ENCODE peak calls at places on chromosome 4, in ten cellular contexts. One of them, this sample, is unnamed.

GRCh38 chr4:48752726-48753125 is 27.4 kb downstream of the FRYL start:
- DNase-seq in adrenal gland: peak; percentile 43
- DNase-seq in uterus: peak; percentile 19
- DNase-seq in psoas muscle: no peak
- DNase-seq in CD8-positive, alpha-beta memory T cell: no peak
- DNase-seq in HCT116: no peak
- DNase-seq in hepatocyte: no peak
- DNase-seq in heart left ventricle: no peak
- DNase-seq in naive thymus-derived CD4-positive, alpha-beta T cell: no peak
- DNase-seq in ovary: no peak
- DNase-seq in this sample: no peak

GRCh38 chr4:107708225-107708624 is 11.8 kb downstream of the PAPSS1 start:
- DNase-seq in adrenal gland: no peak
- DNase-seq in uterus: no peak
- DNase-seq in psoas muscle: no peak
- DNase-seq in CD8-positive, alpha-beta memory T cell: no peak
- DNase-seq in HCT116: no peak
- DNase-seq in hepatocyte: no peak
- DNase-seq in heart left ventricle: no peak
- DNase-seq in naive thymus-derived CD4-positive, alpha-beta T cell: no peak
- DNase-seq in ovary: no peak
- DNase-seq in this sample: no peak

GRCh38 chr4:78310056-78310731 is 241.4 kb upstream of the ANXA3 start:
- DNase-seq in adrenal gland: no peak
- DNase-seq in uterus: no peak
- DNase-seq in psoas muscle: no peak
- DNase-seq in CD8-positive, alpha-beta memory T cell: no peak
- DNase-seq in HCT116: no peak
- DNase-seq in hepatocyte: no peak
- DNase-seq in heart left ventricle: no peak
- DNase-seq in naive thymus-derived CD4-positive, alpha-beta T cell: no peak
- DNase-seq in ovary: no peak
- DNase-seq in this sample: no peak

GRCh38 chr4:132334081-132334480 is 815.0 kb upstream of the PCDH10 start:
- DNase-seq in adrenal gland: no peak
- DNase-seq in uterus: no peak
- DNase-seq in psoas muscle: no peak
- DNase-seq in CD8-positive, alpha-beta memory T cell: no peak
- DNase-seq in HCT116: no peak
- DNase-seq in hepatocyte: no peak
- DNase-seq in heart left ventricle: no peak
- DNase-seq in naive thymus-derived CD4-positive, alpha-beta T cell: no peak
- DNase-seq in ovary: no peak
- DNase-seq in this sample: no peak

GRCh38 chr4:122710434-122711308 is 21.8 kb upstream of the BBS12 start:
- DNase-seq in adrenal gland: no peak
- DNase-seq in uterus: no peak
- DNase-seq in psoas muscle: no peak
- DNase-seq in CD8-positive, alpha-beta memory T cell: no peak
- DNase-seq in HCT116: no peak
- DNase-seq in hepatocyte: no peak
- DNase-seq in heart left ventricle: no peak
- DNase-seq in naive thymus-derived CD4-positive, alpha-beta T cell: no peak
- DNase-seq in ovary: no peak
- DNase-seq in this sample: no peak

GRCh38 chr4:37763831-37764230 is 62.7 kb upstream of the PGM2 start:
- DNase-seq in adrenal gland: no peak
- DNase-seq in uterus: no peak
- DNase-seq in psoas muscle: no peak
- DNase-seq in CD8-positive, alpha-beta memory T cell: no peak
- DNase-seq in HCT116: no peak
- DNase-seq in hepatocyte: no peak
- DNase-seq in heart left ventricle: no peak
- DNase-seq in naive thymus-derived CD4-positive, alpha-beta T cell: no peak
- DNase-seq in ovary: no peak
- DNase-seq in this sample: no peak

GRCh38 chr4:90536408-90536807 is 409.2 kb downstream of the CCSER1 start:
- DNase-seq in adrenal gland: no peak
- DNase-seq in uterus: no peak
- DNase-seq in psoas muscle: no peak
- DNase-seq in CD8-positive, alpha-beta memory T cell: no peak
- DNase-seq in HCT116: no peak
- DNase-seq in hepatocyte: no peak
- DNase-seq in heart left ventricle: no peak
- DNase-seq in naive thymus-derived CD4-positive, alpha-beta T cell: no peak
- DNase-seq in ovary: no peak
- DNase-seq in this sample: no peak

GRCh38 chr4:26484032-26484515 is 6.2 kb downstream of the CCKAR start:
- DNase-seq in adrenal gland: peak; percentile 39
- DNase-seq in uterus: peak; percentile 76
- DNase-seq in psoas muscle: no peak
- DNase-seq in CD8-positive, alpha-beta memory T cell: no peak
- DNase-seq in HCT116: no peak
- DNase-seq in hepatocyte: peak; percentile 29
- DNase-seq in heart left ventricle: no peak
- DNase-seq in naive thymus-derived CD4-positive, alpha-beta T cell: no peak
- DNase-seq in ovary: no peak
- DNase-seq in this sample: no peak

GRCh38 chr4:8900588-8900987 is 28.9 kb upstream of the HMX1 start:
- DNase-seq in adrenal gland: no peak
- DNase-seq in uterus: no peak
- DNase-seq in psoas muscle: no peak
- DNase-seq in CD8-positive, alpha-beta memory T cell: no peak
- DNase-seq in HCT116: no peak
- DNase-seq in hepatocyte: no peak
- DNase-seq in heart left ventricle: no peak
- DNase-seq in naive thymus-derived CD4-positive, alpha-beta T cell: no peak
- DNase-seq in ovary: no peak
- DNase-seq in this sample: no peak

GRCh38 chr4:114161809-114162208 is 182.4 kb upstream of the ARSJ start:
- DNase-seq in adrenal gland: no peak
- DNase-seq in uterus: no peak
- DNase-seq in psoas muscle: no peak
- DNase-seq in CD8-positive, alpha-beta memory T cell: no peak
- DNase-seq in HCT116: no peak
- DNase-seq in hepatocyte: no peak
- DNase-seq in heart left ventricle: no peak
- DNase-seq in naive thymus-derived CD4-positive, alpha-beta T cell: no peak
- DNase-seq in ovary: no peak
- DNase-seq in this sample: no peak

GRCh38 chr4:95232358-95233156 is 316.2 kb downstream of the UNC5C start:
- DNase-seq in adrenal gland: no peak
- DNase-seq in uterus: no peak
- DNase-seq in psoas muscle: no peak
- DNase-seq in CD8-positive, alpha-beta memory T cell: no peak
- DNase-seq in HCT116: no peak
- DNase-seq in hepatocyte: no peak
- DNase-seq in heart left ventricle: no peak
- DNase-seq in naive thymus-derived CD4-positive, alpha-beta T cell: no peak
- DNase-seq in ovary: no peak
- DNase-seq in this sample: no peak

GRCh38 chr4:57305836-57306235 is 195.7 kb upstream of the IGFBP7 start:
- DNase-seq in adrenal gland: no peak
- DNase-seq in uterus: no peak
- DNase-seq in psoas muscle: no peak
- DNase-seq in CD8-positive, alpha-beta memory T cell: no peak
- DNase-seq in HCT116: no peak
- DNase-seq in hepatocyte: no peak
- DNase-seq in heart left ventricle: no peak
- DNase-seq in naive thymus-derived CD4-positive, alpha-beta T cell: no peak
- DNase-seq in ovary: no peak
- DNase-seq in this sample: no peak

GRCh38 chr4:142293536-142293935 is 552.6 kb downstream of the INPP4B start:
- DNase-seq in adrenal gland: no peak
- DNase-seq in uterus: no peak
- DNase-seq in psoas muscle: no peak
- DNase-seq in CD8-positive, alpha-beta memory T cell: no peak
- DNase-seq in HCT116: no peak
- DNase-seq in hepatocyte: no peak
- DNase-seq in heart left ventricle: no peak
- DNase-seq in naive thymus-derived CD4-positive, alpha-beta T cell: no peak
- DNase-seq in ovary: no peak
- DNase-seq in this sample: no peak

DNA sequence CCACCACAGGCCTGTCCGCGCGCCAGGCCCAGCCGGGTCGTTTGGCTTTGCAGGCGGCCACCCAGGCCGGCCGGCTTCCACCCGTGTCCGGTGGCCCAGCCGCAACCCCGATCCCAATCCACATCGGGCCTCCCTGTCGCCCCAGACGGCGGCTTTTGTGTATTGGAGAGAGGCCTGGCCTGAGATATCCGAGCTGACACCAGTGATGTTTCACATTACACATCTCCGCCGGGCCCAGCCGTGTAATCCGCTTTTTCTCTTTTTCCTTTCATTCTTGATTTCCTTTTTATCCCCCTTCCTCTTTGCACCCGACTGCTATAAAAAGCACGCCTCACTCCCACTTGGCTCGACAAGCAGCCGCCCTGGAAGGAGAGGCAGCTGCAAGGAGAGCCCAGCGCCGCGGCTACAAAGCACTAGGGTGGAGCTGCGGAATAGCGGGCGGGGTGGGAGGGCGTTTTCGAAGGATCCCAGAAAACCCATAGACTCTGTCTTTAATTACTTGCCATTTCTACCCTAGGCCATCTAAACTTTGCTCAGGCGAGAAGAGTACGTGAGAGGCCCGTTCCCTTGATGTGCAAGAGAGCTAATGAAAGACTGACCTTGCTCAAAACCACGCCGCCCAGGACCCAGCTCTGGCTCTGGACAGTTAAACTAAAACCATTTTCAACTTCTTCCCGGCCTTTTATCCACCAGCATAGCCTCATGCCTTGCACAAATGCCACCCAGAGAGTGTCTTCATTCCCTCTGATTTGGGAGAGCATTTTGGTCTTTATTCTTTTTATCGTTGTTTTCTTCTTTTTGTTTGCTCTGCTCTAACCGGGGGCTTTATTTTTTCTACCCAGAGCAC is 3.3 kb downstream of the PITX2 start:
- DNase-seq in adrenal gland: no peak
- DNase-seq in uterus: no peak
- DNase-seq in psoas muscle: no peak
- DNase-seq in CD8-positive, alpha-beta memory T cell: no peak
- DNase-seq in HCT116: no peak
- DNase-seq in hepatocyte: no peak
- DNase-seq in heart left ventricle: no peak
- DNase-seq in naive thymus-derived CD4-positive, alpha-beta T cell: no peak
- DNase-seq in ovary: no peak
- DNase-seq in this sample: peak; percentile 16
- H3K27me3 ChIP-seq in adrenal gland: peaks cover 99% of the 10 kb centered on the region
- H3K27me3 ChIP-seq in uterus: peaks cover 49% of the 10 kb centered on the region
- H3K27me3 ChIP-seq in psoas muscle: peaks cover 1% of the 10 kb centered on the region
- H3K27me3 ChIP-seq in CD8-positive, alpha-beta memory T cell: peaks cover 81% of the 10 kb centered on the region
- H3K27me3 ChIP-seq in HCT116: no peaks in the 10 kb centered on the region
- H3K27me3 ChIP-seq in hepatocyte: peaks cover 15% of the 10 kb centered on the region
- H3K27me3 ChIP-seq in heart left ventricle: peaks cover 70% of the 10 kb centered on the region
- H3K27me3 ChIP-seq in naive thymus-derived CD4-positive, alpha-beta T cell: peaks cover 47% of the 10 kb centered on the region
- H3K27me3 ChIP-seq in ovary: no peaks in the 10 kb centered on the region
- H3K27me3 ChIP-seq in this sample: peaks cover 3% of the 10 kb centered on the region

GRCh38 chr4:139189417-139189749 is 12.4 kb upstream of the ELF2 start:
- DNase-seq in adrenal gland: no peak
- DNase-seq in uterus: no peak
- DNase-seq in psoas muscle: no peak
- DNase-seq in CD8-positive, alpha-beta memory T cell: no peak
- DNase-seq in HCT116: no peak
- DNase-seq in hepatocyte: no peak
- DNase-seq in heart left ventricle: no peak
- DNase-seq in naive thymus-derived CD4-positive, alpha-beta T cell: no peak
- DNase-seq in ovary: no peak
- DNase-seq in this sample: no peak
- H3K4me1 ChIP-seq in adrenal gland: no peaks in the 10 kb centered on the region
- H3K4me1 ChIP-seq in uterus: no peaks in the 10 kb centered on the region
- H3K4me1 ChIP-seq in psoas muscle: no peaks in the 10 kb centered on the region
- H3K4me1 ChIP-seq in CD8-positive, alpha-beta memory T cell: no peaks in the 10 kb centered on the region
- H3K4me1 ChIP-seq in HCT116: no peaks in the 10 kb centered on the region
- H3K4me1 ChIP-seq in hepatocyte: no peaks in the 10 kb centered on the region
- H3K4me1 ChIP-seq in heart left ventricle: no peaks in the 10 kb centered on the region
- H3K4me1 ChIP-seq in naive thymus-derived CD4-positive, alpha-beta T cell: no peaks in the 10 kb centered on the region
- H3K4me1 ChIP-seq in ovary: no peaks in the 10 kb centered on the region
- H3K4me1 ChIP-seq in this sample: peaks cover 2% of the 10 kb centered on the region

GRCh38 chr4:94063084-94063483 is 144.6 kb upstream of the SMARCAD1 start:
- DNase-seq in adrenal gland: no peak
- DNase-seq in uterus: no peak
- DNase-seq in psoas muscle: no peak
- DNase-seq in CD8-positive, alpha-beta memory T cell: no peak
- DNase-seq in HCT116: no peak
- DNase-seq in hepatocyte: no peak
- DNase-seq in heart left ventricle: no peak
- DNase-seq in naive thymus-derived CD4-positive, alpha-beta T cell: no peak
- DNase-seq in ovary: no peak
- DNase-seq in this sample: peak; percentile 53

GRCh38 chr4:94068712-94069111 is 139.0 kb upstream of the SMARCAD1 start:
- DNase-seq in adrenal gland: no peak
- DNase-seq in uterus: no peak
- DNase-seq in psoas muscle: no peak
- DNase-seq in CD8-positive, alpha-beta memory T cell: no peak
- DNase-seq in HCT116: no peak
- DNase-seq in hepatocyte: no peak
- DNase-seq in heart left ventricle: no peak
- DNase-seq in naive thymus-derived CD4-positive, alpha-beta T cell: no peak
- DNase-seq in ovary: no peak
- DNase-seq in this sample: no peak
- H3K27ac ChIP-seq in adrenal gland: no peak overlapping the region
- H3K27ac ChIP-seq in uterus: no peak overlapping the region
- H3K27ac ChIP-seq in psoas muscle: no peak overlapping the region
- H3K27ac ChIP-seq in CD8-positive, alpha-beta memory T cell: no peak overlapping the region
- H3K27ac ChIP-seq in HCT116: no peak overlapping the region
- H3K27ac ChIP-seq in hepatocyte: no peak overlapping the region
- H3K27ac ChIP-seq in heart left ventricle: no peak overlapping the region
- H3K27ac ChIP-seq in naive thymus-derived CD4-positive, alpha-beta T cell: no peak overlapping the region
- H3K27ac ChIP-seq in ovary: no peak overlapping the region
- H3K27ac ChIP-seq in this sample: no peak overlapping the region

DNA sequence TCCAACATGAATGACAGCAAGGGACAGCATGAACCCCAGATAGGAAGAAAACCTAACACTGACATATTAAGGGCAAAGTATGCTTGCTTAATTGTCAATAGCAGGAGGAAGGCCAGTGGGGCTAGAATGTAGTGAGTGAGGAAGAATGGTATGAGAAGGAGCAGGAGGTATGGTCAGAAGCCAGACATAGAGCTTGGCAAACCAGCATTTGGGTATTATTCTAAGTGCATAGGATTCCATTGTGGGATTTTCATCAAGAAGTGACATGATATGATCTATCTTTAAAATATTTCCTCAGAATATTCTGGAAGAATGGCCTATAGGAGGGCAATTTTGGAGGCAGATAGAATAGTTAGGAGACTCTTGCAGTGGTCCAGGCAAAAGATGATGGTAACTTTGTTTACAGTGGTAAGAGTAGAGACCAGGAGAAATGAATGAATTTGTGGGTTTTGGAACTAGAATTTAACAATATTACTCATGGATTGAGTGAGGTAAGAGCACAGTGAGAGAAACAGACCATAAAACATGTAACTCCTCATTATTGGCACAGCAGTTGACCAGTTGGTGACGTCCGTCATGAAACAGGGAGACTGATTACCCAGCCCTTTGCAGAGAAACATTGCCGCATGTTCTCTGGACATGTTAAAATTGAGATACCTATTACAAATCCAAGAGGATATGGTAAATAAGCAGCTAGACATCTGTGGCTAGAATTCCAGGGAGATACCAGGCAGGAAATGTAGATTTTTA is 246.5 kb upstream of the HS3ST1 start:
- DNase-seq in adrenal gland: no peak
- DNase-seq in uterus: no peak
- DNase-seq in psoas muscle: no peak
- DNase-seq in CD8-positive, alpha-beta memory T cell: no peak
- DNase-seq in HCT116: no peak
- DNase-seq in hepatocyte: no peak
- DNase-seq in heart left ventricle: no peak
- DNase-seq in naive thymus-derived CD4-positive, alpha-beta T cell: no peak
- DNase-seq in ovary: no peak
- DNase-seq in this sample: no peak
- H3K27me3 ChIP-seq in adrenal gland: no peaks in the 10 kb centered on the region
- H3K27me3 ChIP-seq in uterus: no peaks in the 10 kb centered on the region
- H3K27me3 ChIP-seq in psoas muscle: no peaks in the 10 kb centered on the region
- H3K27me3 ChIP-seq in CD8-positive, alpha-beta memory T cell: no peaks in the 10 kb centered on the region
- H3K27me3 ChIP-seq in HCT116: no peaks in the 10 kb centered on the region
- H3K27me3 ChIP-seq in hepatocyte: no peaks in the 10 kb centered on the region
- H3K27me3 ChIP-seq in heart left ventricle: no peaks in the 10 kb centered on the region
- H3K27me3 ChIP-seq in naive thymus-derived CD4-positive, alpha-beta T cell: no peaks in the 10 kb centered on the region
- H3K27me3 ChIP-seq in ovary: no peaks in the 10 kb centered on the region
- H3K27me3 ChIP-seq in this sample: no peaks in the 10 kb centered on the region

This sample was measured in right cardiac atrium.